ENCODE peak calls at places on chromosomes 16 and 17, in five cellular contexts. One of them, this sample, is unnamed.

GRCh38 chr16:47731252-47731651 is 270.1 kb downstream of the PHKB start:
- DNase-seq in NCI-H1436 treated with DMSO at 0.1 percent for 48 hours: no peak
- DNase-seq in EL: peak; percentile 83
- DNase-seq in activated CD4-positive, alpha-beta T cell treated with anti-CD3 and anti-CD28 coated beads, Interleukin-2, amount 10 ng/mL, durations not matched to agents 7 days and 5 days: no peak
- DNase-seq in mucosa of descending colon: no peak
- DNase-seq in this sample: peak; percentile 85

GRCh38 chr16:72657164-72657563 is 390.8 kb downstream of the ZFHX3 start:
- DNase-seq in NCI-H1436 treated with DMSO at 0.1 percent for 48 hours: no peak
- DNase-seq in EL: no peak
- DNase-seq in mucosa of descending colon: no peak
- DNase-seq in activated CD4-positive, alpha-beta T cell treated with anti-CD3 and anti-CD28 coated beads, Interleukin-2, amount 10 ng/mL, durations not matched to agents 7 days and 5 days: no peak
- DNase-seq in this sample: no peak

GRCh38 chr17:47172698-47173565 is 16.2 kb downstream of the CDC27 start:
- DNase-seq in activated CD4-positive, alpha-beta T cell treated with anti-CD3 and anti-CD28 coated beads, Interleukin-2, amount 10 ng/mL, durations not matched to agents 7 days and 5 days: no peak
- DNase-seq in NCI-H1436 treated with DMSO at 0.1 percent for 48 hours: no peak
- DNase-seq in EL: no peak
- DNase-seq in mucosa of descending colon: no peak
- DNase-seq in this sample: no peak

GRCh38 chr16:89593841-89594240 is 18.3 kb downstream of the CPNE7 start:
- DNase-seq in NCI-H1436 treated with DMSO at 0.1 percent for 48 hours: no peak
- DNase-seq in mucosa of descending colon: no peak
- DNase-seq in activated CD4-positive, alpha-beta T cell treated with anti-CD3 and anti-CD28 coated beads, Interleukin-2, amount 10 ng/mL, durations not matched to agents 7 days and 5 days: peak; percentile 73
- DNase-seq in EL: no peak
- DNase-seq in this sample: no peak

GRCh38 chr16:4067262-4068001 is 48.8 kb downstream of the ADCY9 start:
- DNase-seq in mucosa of descending colon: no peak
- DNase-seq in activated CD4-positive, alpha-beta T cell treated with anti-CD3 and anti-CD28 coated beads, Interleukin-2, amount 10 ng/mL, durations not matched to agents 7 days and 5 days: no peak
- DNase-seq in EL: no peak
- DNase-seq in NCI-H1436 treated with DMSO at 0.1 percent for 48 hours: no peak
- DNase-seq in this sample: peak; percentile 4

GRCh38 chr17:72334205-72334604 is 213.4 kb downstream of the SOX9 start:
- DNase-seq in EL: peak; percentile 79
- DNase-seq in NCI-H1436 treated with DMSO at 0.1 percent for 48 hours: no peak
- DNase-seq in mucosa of descending colon: no peak
- DNase-seq in activated CD4-positive, alpha-beta T cell treated with anti-CD3 and anti-CD28 coated beads, Interleukin-2, amount 10 ng/mL, durations not matched to agents 7 days and 5 days: no peak
- DNase-seq in this sample: peak; percentile 73

GRCh38 chr16:47262938-47263337 is 119.2 kb upstream of the NETO2 start:
- DNase-seq in mucosa of descending colon: no peak
- DNase-seq in EL: no peak
- DNase-seq in NCI-H1436 treated with DMSO at 0.1 percent for 48 hours: no peak
- DNase-seq in activated CD4-positive, alpha-beta T cell treated with anti-CD3 and anti-CD28 coated beads, Interleukin-2, amount 10 ng/mL, durations not matched to agents 7 days and 5 days: no peak
- DNase-seq in this sample: no peak

GRCh38 chr17:43755389-43755875 is 3.2 kb downstream of the SOST start:
- DNase-seq in mucosa of descending colon: peak; percentile 53
- DNase-seq in EL: peak; percentile 31
- DNase-seq in activated CD4-positive, alpha-beta T cell treated with anti-CD3 and anti-CD28 coated beads, Interleukin-2, amount 10 ng/mL, durations not matched to agents 7 days and 5 days: peak; percentile 23
- DNase-seq in NCI-H1436 treated with DMSO at 0.1 percent for 48 hours: no peak
- DNase-seq in this sample: no peak

GRCh38 chr17:79988163-79988971 is 47.3 kb downstream of the TBC1D16 start:
- DNase-seq in mucosa of descending colon: peak; percentile 76
- DNase-seq in EL: peak; percentile 87
- DNase-seq in activated CD4-positive, alpha-beta T cell treated with anti-CD3 and anti-CD28 coated beads, Interleukin-2, amount 10 ng/mL, durations not matched to agents 7 days and 5 days: no peak
- DNase-seq in NCI-H1436 treated with DMSO at 0.1 percent for 48 hours: no peak
- DNase-seq in this sample: peak; percentile 70

GRCh38 chr16:275041-275621 is 613 bp downstream of the RGS11 start:
- DNase-seq in NCI-H1436 treated with DMSO at 0.1 percent for 48 hours: no peak
- DNase-seq in activated CD4-positive, alpha-beta T cell treated with anti-CD3 and anti-CD28 coated beads, Interleukin-2, amount 10 ng/mL, durations not matched to agents 7 days and 5 days: no peak
- DNase-seq in EL: no peak
- DNase-seq in mucosa of descending colon: no peak
- DNase-seq in this sample: no peak

GRCh38 chr16:4679156-4679853 is 14.1 kb upstream of the NUDT16L1 start:
- DNase-seq in NCI-H1436 treated with DMSO at 0.1 percent for 48 hours: no peak
- DNase-seq in mucosa of descending colon: peak; percentile 81
- DNase-seq in EL: no peak
- DNase-seq in activated CD4-positive, alpha-beta T cell treated with anti-CD3 and anti-CD28 coated beads, Interleukin-2, amount 10 ng/mL, durations not matched to agents 7 days and 5 days: no peak
- DNase-seq in this sample: no peak

GRCh38 chr17:31488264-31488981 is 96.9 kb downstream of the RAB11FIP4 start:
- DNase-seq in mucosa of descending colon: peak; percentile 78
- DNase-seq in NCI-H1436 treated with DMSO at 0.1 percent for 48 hours: no peak
- DNase-seq in activated CD4-positive, alpha-beta T cell treated with anti-CD3 and anti-CD28 coated beads, Interleukin-2, amount 10 ng/mL, durations not matched to agents 7 days and 5 days: peak; percentile 44
- DNase-seq in EL: no peak
- DNase-seq in this sample: no peak

GRCh38 chr16:27199747-27200146 is 3.6 kb upstream of the KDM8 start:
- DNase-seq in NCI-H1436 treated with DMSO at 0.1 percent for 48 hours: no peak
- DNase-seq in EL: peak; percentile 30
- DNase-seq in mucosa of descending colon: no peak
- DNase-seq in activated CD4-positive, alpha-beta T cell treated with anti-CD3 and anti-CD28 coated beads, Interleukin-2, amount 10 ng/mL, durations not matched to agents 7 days and 5 days: peak; percentile 67
- DNase-seq in this sample: peak; percentile 12

GRCh38 chr17:45792995-45793755 is 9.1 kb downstream of the CRHR1 start:
- DNase-seq in EL: no peak
- DNase-seq in NCI-H1436 treated with DMSO at 0.1 percent for 48 hours: no peak
- DNase-seq in activated CD4-positive, alpha-beta T cell treated with anti-CD3 and anti-CD28 coated beads, Interleukin-2, amount 10 ng/mL, durations not matched to agents 7 days and 5 days: no peak
- DNase-seq in mucosa of descending colon: no peak
- DNase-seq in this sample: no peak

GRCh38 chr17:27566673-27567562 is 64.1 kb upstream of the LGALS9 start:
- DNase-seq in NCI-H1436 treated with DMSO at 0.1 percent for 48 hours: no peak
- DNase-seq in activated CD4-positive, alpha-beta T cell treated with anti-CD3 and anti-CD28 coated beads, Interleukin-2, amount 10 ng/mL, durations not matched to agents 7 days and 5 days: no peak
- DNase-seq in EL: no peak
- DNase-seq in mucosa of descending colon: no peak
- DNase-seq in this sample: no peak

GRCh38 chr17:44655983-44656700 is at the start of gene MEIOC:
- DNase-seq in activated CD4-positive, alpha-beta T cell treated with anti-CD3 and anti-CD28 coated beads, Interleukin-2, amount 10 ng/mL, durations not matched to agents 7 days and 5 days: peak; percentile 48
- DNase-seq in mucosa of descending colon: no peak
- DNase-seq in EL: peak; percentile 36
- DNase-seq in NCI-H1436 treated with DMSO at 0.1 percent for 48 hours: no peak
- DNase-seq in this sample: no peak

GRCh38 chr16:47734987-47735594 is 274.0 kb downstream of the PHKB start:
- DNase-seq in mucosa of descending colon: no peak
- DNase-seq in NCI-H1436 treated with DMSO at 0.1 percent for 48 hours: no peak
- DNase-seq in activated CD4-positive, alpha-beta T cell treated with anti-CD3 and anti-CD28 coated beads, Interleukin-2, amount 10 ng/mL, durations not matched to agents 7 days and 5 days: no peak
- DNase-seq in EL: no peak
- DNase-seq in this sample: no peak

GRCh38 chr16:56450275-56450889 is 750 bp downstream of the NUDT21 start:
- DNase-seq in mucosa of descending colon: no peak
- DNase-seq in NCI-H1436 treated with DMSO at 0.1 percent for 48 hours: no peak
- DNase-seq in EL: peak; percentile 25
- DNase-seq in activated CD4-positive, alpha-beta T cell treated with anti-CD3 and anti-CD28 coated beads, Interleukin-2, amount 10 ng/mL, durations not matched to agents 7 days and 5 days: no peak
- DNase-seq in this sample: peak; percentile 6

GRCh38 chr16:11396241-11397048 is 51.2 kb downstream of the RMI2 start:
- DNase-seq in activated CD4-positive, alpha-beta T cell treated with anti-CD3 and anti-CD28 coated beads, Interleukin-2, amount 10 ng/mL, durations not matched to agents 7 days and 5 days: peak; percentile 68
- DNase-seq in EL: peak; percentile 67
- DNase-seq in NCI-H1436 treated with DMSO at 0.1 percent for 48 hours: no peak
- DNase-seq in mucosa of descending colon: no peak
- DNase-seq in this sample: peak; percentile 59

GRCh38 chr16:89577055-89577759 is 1.6 kb downstream of the CPNE7 start:
- DNase-seq in NCI-H1436 treated with DMSO at 0.1 percent for 48 hours: no peak
- DNase-seq in EL: no peak
- DNase-seq in mucosa of descending colon: peak; percentile 45
- DNase-seq in activated CD4-positive, alpha-beta T cell treated with anti-CD3 and anti-CD28 coated beads, Interleukin-2, amount 10 ng/mL, durations not matched to agents 7 days and 5 days: no peak
- DNase-seq in this sample: no peak

GRCh38 chr17:2563061-2563460 is 30.4 kb upstream of the PAFAH1B1 start:
- DNase-seq in mucosa of descending colon: no peak
- DNase-seq in activated CD4-positive, alpha-beta T cell treated with anti-CD3 and anti-CD28 coated beads, Interleukin-2, amount 10 ng/mL, durations not matched to agents 7 days and 5 days: no peak
- DNase-seq in NCI-H1436 treated with DMSO at 0.1 percent for 48 hours: peak; percentile 15
- DNase-seq in EL: no peak
- DNase-seq in this sample: no peak

GRCh38 chr16:72999541-73000019 is 48.3 kb downstream of the ZFHX3 start:
- DNase-seq in EL: no peak
- DNase-seq in NCI-H1436 treated with DMSO at 0.1 percent for 48 hours: no peak
- DNase-seq in mucosa of descending colon: no peak
- DNase-seq in activated CD4-positive, alpha-beta T cell treated with anti-CD3 and anti-CD28 coated beads, Interleukin-2, amount 10 ng/mL, durations not matched to agents 7 days and 5 days: no peak
- DNase-seq in this sample: no peak

GRCh38 chr16:11398851-11399250 is 53.6 kb downstream of the RMI2 start:
- DNase-seq in EL: no peak
- DNase-seq in NCI-H1436 treated with DMSO at 0.1 percent for 48 hours: no peak
- DNase-seq in mucosa of descending colon: no peak
- DNase-seq in activated CD4-positive, alpha-beta T cell treated with anti-CD3 and anti-CD28 coated beads, Interleukin-2, amount 10 ng/mL, durations not matched to agents 7 days and 5 days: no peak
- DNase-seq in this sample: no peak